ENCODE peak calls at places on chromosomes 7 and 10, in five cellular contexts. Y is transverse colon, O is body of pancreas, M is HepG2, W is colonic mucosa. T is an unnamed sample.

GRCh38 chr7:152869041-152869676 is 109.6 kb downstream of the ACTR3B start:
- DNase-seq in Y (no peak), O (no peak), M (no peak), W (no peak), T (no peak)

GRCh38 chr10:1123198-1123597 is 67.0 kb downstream of the WDR37 start:
- DNase-seq in Y (no peak), O (no peak), M (no peak), W (peak; percentile 3), T (no peak)

GRCh38 chr10:3911241-3911640 is 126.2 kb upstream of the KLF6 start:
- DNase-seq in Y (no peak), O (no peak), M (no peak), W (no peak), T (no peak)

GRCh38 chr10:14592026-14592425 is 182.7 kb downstream of the FAM107B start:
- DNase-seq in Y (no peak), O (no peak), M (no peak), W (no peak), T (no peak)

GRCh38 chr10:128854965-128855364 is 612.1 kb upstream of the MGMT start:
- DNase-seq in Y (peak; percentile 75), O (peak; percentile 77), M (peak; percentile 70), W (peak; percentile 75), T (no peak)

GRCh38 chr10:21825345-21825744 is 178.2 kb downstream of the DNAJC1 start:
- DNase-seq in Y (no peak), O (no peak), M (no peak), W (no peak), T (no peak)

GRCh38 chr7:24290004-24290641 is 6.1 kb downstream of the NPY start:
- DNase-seq in Y (no peak), O (peak; percentile 34), M (peak; percentile 60), W (peak; percentile 21), T (peak; percentile 66)

GRCh38 chr7:22397981-22398380 is 41.0 kb upstream of the RAPGEF5 start:
- DNase-seq in Y (no peak), O (no peak), M (no peak), W (no peak), T (no peak)

GRCh38 chr7:4683884-4684565 is 1.9 kb downstream of the FOXK1 start:
- DNase-seq in Y (peak; percentile 63), O (peak; percentile 57), M (peak; percentile 41), W (peak; percentile 72), T (peak; percentile 16)

GRCh38 chr10:123614888-123615287 is 51.3 kb upstream of the GPR26 start:
- DNase-seq in Y (peak; percentile 69), O (peak; percentile 69), M (peak; percentile 35), W (peak; percentile 70), T (peak; percentile 74)

GRCh38 chr7:11831727-11832495 is at the start of gene THSD7A:
- DNase-seq in Y (peak; percentile 20), O (peak; percentile 16), M (peak; percentile 7), W (peak; percentile 23), T (peak; percentile 31)

GRCh38 chr10:119139464-119140067 is 25.9 kb downstream of the SFXN4 start:
- DNase-seq in Y (no peak), O (peak; percentile 21), M (peak; percentile 28), W (peak; percentile 25), T (peak; percentile 53)

GRCh38 chr7:2116086-2116810 is 116.5 kb downstream of the MAD1L1 start:
- DNase-seq in Y (no peak), O (no peak), M (peak; percentile 35), W (no peak), T (no peak)

GRCh38 chr10:71887767-71888166 is 36.7 kb upstream of the PSAP start:
- DNase-seq in Y (no peak), O (no peak), M (no peak), W (no peak), T (no peak)

GRCh38 chr10:16777473-16778370 is 39.5 kb downstream of the RSU1 start:
- DNase-seq in Y (no peak), O (peak; percentile 15), M (peak; percentile 50), W (no peak), T (peak; percentile 49)

GRCh38 chr10:114499630-114500190 is 95.4 kb upstream of the AFAP1L2 start:
- DNase-seq in Y (peak; percentile 87), O (peak; percentile 21), M (no peak), W (peak; percentile 88), T (peak; percentile 59)

GRCh38 chr7:87370660-87371180 is 25.3 kb downstream of the CROT start:
- DNase-seq in Y (no peak), O (no peak), M (peak; percentile 8), W (no peak), T (no peak)

GRCh38 chr7:105315357-105315756 is 73.4 kb downstream of the SRPK2 start:
- DNase-seq in Y (no peak), O (no peak), M (no peak), W (no peak), T (no peak)

GRCh38 chr7:92691578-92691977 is 101.4 kb upstream of the FAM133B start:
- DNase-seq in Y (no peak), O (peak; percentile 23), M (peak; percentile 68), W (peak; percentile 42), T (no peak)

GRCh38 chr7:129831424-129832058 is 121.2 kb downstream of the UBE2H start:
- DNase-seq in Y (no peak), O (no peak), M (peak; percentile 18), W (no peak), T (no peak)

DNA sequence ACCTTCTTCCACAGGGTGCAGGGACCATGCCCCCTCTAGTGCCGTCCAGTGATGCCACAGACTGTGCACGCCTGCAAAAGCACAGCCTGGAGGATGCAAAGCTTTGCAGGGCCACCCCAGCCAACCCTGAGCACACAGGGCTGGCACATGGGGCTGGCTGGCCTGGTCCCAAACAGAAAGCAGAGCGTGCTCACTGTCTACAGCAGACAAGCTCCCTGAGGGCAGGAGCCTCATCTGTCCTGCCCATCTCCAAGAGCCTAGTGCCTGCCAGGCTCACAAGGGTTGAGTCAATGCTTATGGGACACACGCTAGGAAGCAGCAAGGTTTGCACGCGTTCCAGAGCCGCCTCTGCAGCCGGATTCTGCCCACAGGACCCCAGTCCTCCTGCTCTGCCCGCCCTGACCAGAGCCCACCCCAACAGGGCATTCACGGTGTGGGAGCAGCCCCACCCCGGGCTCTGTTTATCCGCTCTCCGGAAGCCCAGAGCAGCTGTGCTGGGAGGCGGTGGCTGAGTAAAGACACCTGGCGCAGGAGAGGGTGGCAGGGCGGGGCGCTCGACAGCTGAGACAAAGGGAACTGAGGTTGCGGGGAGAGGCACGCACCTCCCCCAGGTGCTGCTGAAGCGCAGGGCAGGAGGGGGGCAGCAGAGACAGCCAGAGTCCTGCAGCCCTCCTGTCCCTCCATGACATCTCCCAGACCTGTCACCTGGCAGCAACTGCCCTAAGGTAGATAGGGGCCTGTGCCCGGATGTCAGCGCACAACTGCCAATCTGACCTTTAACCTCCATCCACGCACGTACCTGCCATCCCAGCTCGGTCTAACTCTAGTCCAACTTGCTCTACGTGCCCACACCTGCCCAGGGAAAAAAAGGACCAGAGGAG is 4.3 kb downstream of the KCNH2 start:
- DNase-seq in Y (peak; percentile 77), O (no peak), M (no peak), W (peak; percentile 85), T (no peak)
- H3K4me3 ChIP-seq in Y (peak overlapping the region; percentile 46), O (no peak overlapping the region), M (no peak overlapping the region), W (peak overlapping the region; percentile 42), T (peak overlapping the region; percentile 72)

DNA sequence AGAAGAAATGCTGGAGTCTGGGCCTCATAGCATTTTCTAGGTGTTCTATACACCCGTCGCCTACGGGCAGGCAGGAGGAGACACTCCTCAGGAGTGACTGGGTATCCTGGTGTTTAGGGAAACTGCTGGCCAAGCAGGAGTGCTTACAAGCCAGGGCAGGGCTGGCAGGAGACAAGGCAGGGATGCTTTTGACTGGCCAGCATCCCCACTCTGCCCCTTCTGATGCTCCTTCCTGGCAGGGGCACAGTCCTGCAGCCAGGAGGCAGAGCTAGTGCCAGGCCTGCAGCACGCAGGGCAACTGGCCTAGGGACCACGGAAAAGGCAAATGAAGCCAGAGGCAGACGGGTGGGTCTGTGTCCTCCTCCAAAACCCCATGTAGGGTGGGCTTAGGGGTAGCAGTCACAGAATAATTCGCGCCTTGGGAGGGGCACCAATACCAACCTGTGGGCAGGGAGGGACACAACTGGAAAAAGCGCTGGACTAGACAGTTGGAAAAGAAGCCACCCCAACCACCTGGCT is 4.9 kb downstream of the IMPDH1 start:
- DNase-seq in Y (no peak), O (no peak), M (no peak), W (peak; percentile 25), T (no peak)
- TF ChIP-seq CTCF in Y (no peak), O (peak; percentile 12), M (no peak), W (peak; percentile 18), T (no peak)

GRCh38 chr7:158369290-158369689 is 218.3 kb downstream of the PTPRN2 start:
- DNase-seq in Y (no peak), O (no peak), M (no peak), W (no peak), T (no peak)
- H3K9me3 ChIP-seq in Y (no peaks in the 10 kb centered on the region), O (no peaks in the 10 kb centered on the region), M (no peaks in the 10 kb centered on the region), W (no peaks in the 10 kb centered on the region), T (no peaks in the 10 kb centered on the region)

DNA sequence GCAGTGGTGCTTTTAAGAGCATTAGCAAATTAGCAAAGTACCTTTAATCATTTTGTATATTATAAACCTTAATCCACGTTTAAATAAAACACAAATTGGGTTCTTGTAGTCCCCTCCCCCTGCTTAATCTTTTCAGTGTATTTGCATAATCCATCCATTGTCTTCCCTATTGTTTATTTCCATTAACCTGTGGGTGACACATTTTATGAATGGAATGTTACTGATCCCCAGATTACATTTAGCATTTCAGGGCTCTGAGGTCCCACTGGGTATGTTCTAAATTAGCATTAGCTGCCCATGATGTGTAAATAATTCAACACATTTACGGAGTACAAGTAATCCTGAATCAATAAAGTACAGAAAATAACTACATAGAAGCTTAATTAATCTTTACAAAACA is 138.4 kb upstream of the FEZF1 start:
- DNase-seq in Y (no peak), O (no peak), M (no peak), W (no peak), T (no peak)
- H3K4me3 ChIP-seq in Y (no peak overlapping the region), O (no peak overlapping the region), M (no peak overlapping the region), W (no peak overlapping the region), T (no peak overlapping the region)

DNA sequence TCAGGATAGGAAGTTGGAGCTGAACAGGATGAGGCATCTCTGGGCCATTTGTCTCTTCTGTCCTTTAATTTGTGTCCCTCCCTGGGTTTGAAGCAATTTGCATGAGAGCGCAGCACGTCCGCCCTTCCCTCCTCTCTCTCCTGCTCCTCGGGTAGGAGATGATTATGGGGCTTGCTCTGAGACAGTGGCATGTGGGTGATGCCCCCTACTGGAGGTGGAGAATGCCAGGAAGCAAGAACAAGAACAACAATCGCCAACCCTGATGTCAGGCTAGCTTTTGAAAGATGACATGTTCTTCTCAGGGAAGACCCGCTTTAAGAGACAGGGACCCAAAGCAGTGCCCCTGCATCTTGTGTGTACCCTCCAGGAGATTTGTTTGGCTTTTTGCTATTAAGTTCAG is 63.9 kb upstream of the LOXL4 start:
- DNase-seq in Y (no peak), O (no peak), M (peak; percentile 17), W (no peak), T (no peak)
- TF ChIP-seq CTCF in Y (no peak), O (no peak), M (peak; percentile 54), W (no peak), T (peak; percentile 19)